ENCODE peak calls at places on chromosomes 7 and 10, in seven cellular contexts. N is heart left ventricle, X is A549, W is adrenal gland, V is esophagus muscularis mucosa, P is testis, F is uterus. J is an unnamed sample.

GRCh38 chr10:49598986-49599385 is 11.1 kb upstream of the SLC18A3 start:
- DNase-seq in N (no peak), X (no peak), W (no peak), V (peak; percentile 62), P (no peak), F (no peak), J (no peak)

GRCh38 chr10:109894516-109894915 is 28.8 kb downstream of the XPNPEP1 start:
- DNase-seq in N (peak; percentile 81), X (no peak), W (no peak), V (no peak), P (peak; percentile 77), F (peak; percentile 84), J (no peak)

GRCh38 chr10:57844387-57844998 is 423.2 kb downstream of the IPMK start:
- DNase-seq in N (no peak), X (no peak), W (no peak), V (no peak), P (no peak), F (no peak), J (no peak)

GRCh38 chr10:112278871-112279270 is 4.3 kb upstream of the TECTB start:
- DNase-seq in N (no peak), X (no peak), W (no peak), V (no peak), P (no peak), F (no peak), J (no peak)

GRCh38 chr7:19988860-19989259 is 215.4 kb upstream of the TMEM196 start:
- DNase-seq in N (no peak), X (no peak), W (no peak), V (no peak), P (no peak), F (no peak), J (no peak)

GRCh38 chr7:2171855-2172254 is 60.9 kb downstream of the MAD1L1 start:
- DNase-seq in N (no peak), X (no peak), W (no peak), V (no peak), P (no peak), F (no peak), J (no peak)

GRCh38 chr10:6492896-6493295 is 87.2 kb downstream of the PRKCQ start:
- DNase-seq in N (no peak), X (no peak), W (no peak), V (peak; percentile 72), P (no peak), F (no peak), J (no peak)

GRCh38 chr10:92110039-92110794 is 180.7 kb downstream of the CPEB3 start:
- DNase-seq in N (no peak), X (no peak), W (no peak), V (no peak), P (no peak), F (no peak), J (no peak)

GRCh38 chr7:6422926-6423632 is 24.7 kb downstream of the DAGLB start:
- DNase-seq in N (no peak), X (no peak), W (no peak), V (no peak), P (no peak), F (no peak), J (no peak)

GRCh38 chr7:31734456-31734855 is 47.4 kb downstream of the PPP1R17 start:
- DNase-seq in N (no peak), X (no peak), W (no peak), V (no peak), P (no peak), F (no peak), J (no peak)

GRCh38 chr10:122112625-122113160 is 123.7 kb downstream of the TACC2 start:
- DNase-seq in N (peak; percentile 89), X (peak; percentile 93), W (peak; percentile 86), V (peak; percentile 95), P (peak; percentile 84), F (peak; percentile 90), J (peak; percentile 38)

GRCh38 chr7:34453150-34453549 is 204.9 kb upstream of the NPSR1 start:
- DNase-seq in N (no peak), X (no peak), W (no peak), V (no peak), P (no peak), F (no peak), J (no peak)

GRCh38 chr7:34457329-34457728 is 200.7 kb upstream of the NPSR1 start:
- DNase-seq in N (no peak), X (no peak), W (no peak), V (no peak), P (no peak), F (no peak), J (no peak)

GRCh38 chr7:34452363-34452762 is 205.7 kb upstream of the NPSR1 start:
- DNase-seq in N (no peak), X (no peak), W (no peak), V (no peak), P (no peak), F (no peak), J (no peak)

GRCh38 chr7:34451923-34452322 is 206.1 kb upstream of the NPSR1 start:
- DNase-seq in N (no peak), X (no peak), W (no peak), V (no peak), P (no peak), F (no peak), J (no peak)

GRCh38 chr7:34454381-34454780 is 203.6 kb upstream of the NPSR1 start:
- DNase-seq in N (no peak), X (no peak), W (no peak), V (no peak), P (no peak), F (no peak), J (no peak)
- TF ChIP-seq POLR2A in N (no peak), X (no peak), W (no peak), V (no peak), P (no peak), F (no peak), J (no peak)

GRCh38 chr10:42963302-42963701 is 113.6 kb upstream of the RET start:
- DNase-seq in N (peak; percentile 5), X (no peak), W (no peak), V (peak; percentile 86), P (no peak), F (no peak), J (no peak)

GRCh38 chr10:42961776-42962119 is 115.1 kb upstream of the RET start:
- DNase-seq in N (no peak), X (no peak), W (no peak), V (no peak), P (no peak), F (no peak), J (no peak)

GRCh38 chr10:42962902-42963231 is 114.0 kb upstream of the RET start:
- DNase-seq in N (peak; percentile 6), X (no peak), W (no peak), V (peak; percentile 80), P (no peak), F (no peak), J (no peak)

GRCh38 chr10:42961156-42961589 is 115.7 kb upstream of the RET start:
- DNase-seq in N (peak; percentile 6), X (no peak), W (peak; percentile 17), V (peak; percentile 85), P (peak; percentile 45), F (no peak), J (no peak)

GRCh38 chr10:42962120-42962901 is 114.6 kb upstream of the RET start:
- DNase-seq in N (peak; percentile 49), X (no peak), W (peak; percentile 17), V (peak; percentile 74), P (no peak), F (no peak), J (no peak)
- TF ChIP-seq POLR2A in N (no peak), X (no peak), W (no peak), V (no peak), P (no peak), F (no peak), J (no peak)

GRCh38 chr7:24979470-24979862 is 512 bp downstream of the OSBPL3 start:
- DNase-seq in N (peak; percentile 59), X (peak; percentile 63), W (peak; percentile 38), V (no peak), P (peak; percentile 59), F (peak; percentile 26), J (peak; percentile 88)
- TF ChIP-seq POLR2A in N (no peak), X (no peak), W (no peak), V (no peak), P (no peak), F (no peak), J (no peak)

GRCh38 chr7:27123477-27124053 is 7.0 kb downstream of the HOXA4 start:
- DNase-seq in N (no peak), X (no peak), W (peak; percentile 13), V (no peak), P (no peak), F (no peak), J (no peak)

GRCh38 chr7:27123021-27123476 is 7.5 kb downstream of the HOXA4 start:
- DNase-seq in N (no peak), X (no peak), W (peak; percentile 13), V (no peak), P (no peak), F (no peak), J (no peak)

GRCh38 chr7:27121656-27122055 is 8.9 kb downstream of the HOXA4 start:
- DNase-seq in N (no peak), X (no peak), W (no peak), V (no peak), P (no peak), F (no peak), J (no peak)

GRCh38 chr7:27124096-27124978 is 6.2 kb downstream of the HOXA4 start:
- DNase-seq in N (no peak), X (no peak), W (peak; percentile 32), V (no peak), P (no peak), F (peak; percentile 64), J (no peak)

GRCh38 chr7:27122075-27122910 is 8.3 kb downstream of the HOXA4 start:
- DNase-seq in N (no peak), X (peak; percentile 55), W (peak; percentile 15), V (no peak), P (no peak), F (no peak), J (no peak)
- TF ChIP-seq POLR2A in N (no peak), X (peak; percentile 36), W (no peak), V (no peak), P (no peak), F (no peak), J (no peak)

GRCh38 chr10:93703066-93703465 is 674 bp upstream of the FRA10AC1 start:
- DNase-seq in N (no peak), X (no peak), W (no peak), V (no peak), P (no peak), F (peak; percentile 16), J (no peak)

GRCh38 chr10:93701903-93702277 is 502 bp downstream of the FRA10AC1 start:
- DNase-seq in N (no peak), X (no peak), W (peak; percentile 18), V (no peak), P (peak; percentile 25), F (peak; percentile 15), J (peak; percentile 80)

GRCh38 chr10:93707623-93708022 is 5.2 kb upstream of the FRA10AC1 start:
- DNase-seq in N (no peak), X (no peak), W (no peak), V (no peak), P (no peak), F (no peak), J (no peak)

GRCh38 chr10:93703841-93704240 is 1.4 kb upstream of the FRA10AC1 start:
- DNase-seq in N (no peak), X (no peak), W (no peak), V (no peak), P (no peak), F (no peak), J (no peak)

GRCh38 chr10:93702278-93703001 is at the start of gene FRA10AC1:
- DNase-seq in N (peak; percentile 94), X (peak; percentile 80), W (peak; percentile 92), V (peak; percentile 99), P (peak; percentile 94), F (peak; percentile 91), J (peak; percentile 98)
- TF ChIP-seq POLR2A in N (no peak), X (peak; percentile 61), W (peak; percentile 73), V (peak; percentile 59), P (no peak), F (peak; percentile 77), J (peak; percentile 78)

J was measured in erythroblast.